ENCODE peak calls at places on chromosomes 11 and 22, in four cellular contexts. One of them, this sample, is unnamed.

GRCh38 chr11:8098879-8099278 is 17.9 kb downstream of the TUB start:
- DNase-seq in type B pancreatic cell: peak; percentile 22
- DNase-seq in Caco-2: no peak
- DNase-seq in cardiac fibroblast: no peak
- DNase-seq in this sample: no peak

GRCh38 chr11:9927670-9928069 is 263.8 kb downstream of the SWAP70 start:
- DNase-seq in type B pancreatic cell: no peak
- DNase-seq in Caco-2: no peak
- DNase-seq in cardiac fibroblast: no peak
- DNase-seq in this sample: no peak

GRCh38 chr11:2702771-2703486 is 3.1 kb upstream of the KCNQ1OT1 start:
- DNase-seq in type B pancreatic cell: no peak
- DNase-seq in Caco-2: no peak
- DNase-seq in cardiac fibroblast: no peak
- DNase-seq in this sample: no peak

GRCh38 chr22:42299586-42300285 is 29.3 kb upstream of the TCF20 start:
- DNase-seq in type B pancreatic cell: no peak
- DNase-seq in Caco-2: peak; percentile 67
- DNase-seq in cardiac fibroblast: no peak
- DNase-seq in this sample: peak; percentile 56

GRCh38 chr11:55714982-55715888 is 53.2 kb downstream of the OR4C6 start:
- DNase-seq in type B pancreatic cell: no peak
- DNase-seq in Caco-2: no peak
- DNase-seq in cardiac fibroblast: no peak
- DNase-seq in this sample: peak; percentile 30

GRCh38 chr22:41085842-41086241 is 6.5 kb upstream of the EP300 start:
- DNase-seq in type B pancreatic cell: no peak
- DNase-seq in Caco-2: no peak
- DNase-seq in cardiac fibroblast: no peak
- DNase-seq in this sample: no peak

GRCh38 chr22:45472426-45472825 is 30.3 kb upstream of the FBLN1 start:
- DNase-seq in type B pancreatic cell: no peak
- DNase-seq in Caco-2: no peak
- DNase-seq in cardiac fibroblast: no peak
- DNase-seq in this sample: no peak

GRCh38 chr11:106763516-106763915 is 254.8 kb downstream of the GUCY1A2 start:
- DNase-seq in type B pancreatic cell: no peak
- DNase-seq in Caco-2: no peak
- DNase-seq in cardiac fibroblast: no peak
- DNase-seq in this sample: no peak

GRCh38 chr11:71252434-71252781 is at the start of gene SHANK2:
- DNase-seq in type B pancreatic cell: no peak
- DNase-seq in Caco-2: peak; percentile 76
- DNase-seq in cardiac fibroblast: no peak
- DNase-seq in this sample: no peak

GRCh38 chr11:79480864-79481263 is 40.0 kb upstream of the TENM4 start:
- DNase-seq in type B pancreatic cell: no peak
- DNase-seq in Caco-2: no peak
- DNase-seq in cardiac fibroblast: no peak
- DNase-seq in this sample: no peak
- TF ChIP-seq CTCF in type B pancreatic cell: no peak
- TF ChIP-seq CTCF in Caco-2: no peak
- TF ChIP-seq CTCF in cardiac fibroblast: no peak
- TF ChIP-seq CTCF in this sample: no peak

DNA sequence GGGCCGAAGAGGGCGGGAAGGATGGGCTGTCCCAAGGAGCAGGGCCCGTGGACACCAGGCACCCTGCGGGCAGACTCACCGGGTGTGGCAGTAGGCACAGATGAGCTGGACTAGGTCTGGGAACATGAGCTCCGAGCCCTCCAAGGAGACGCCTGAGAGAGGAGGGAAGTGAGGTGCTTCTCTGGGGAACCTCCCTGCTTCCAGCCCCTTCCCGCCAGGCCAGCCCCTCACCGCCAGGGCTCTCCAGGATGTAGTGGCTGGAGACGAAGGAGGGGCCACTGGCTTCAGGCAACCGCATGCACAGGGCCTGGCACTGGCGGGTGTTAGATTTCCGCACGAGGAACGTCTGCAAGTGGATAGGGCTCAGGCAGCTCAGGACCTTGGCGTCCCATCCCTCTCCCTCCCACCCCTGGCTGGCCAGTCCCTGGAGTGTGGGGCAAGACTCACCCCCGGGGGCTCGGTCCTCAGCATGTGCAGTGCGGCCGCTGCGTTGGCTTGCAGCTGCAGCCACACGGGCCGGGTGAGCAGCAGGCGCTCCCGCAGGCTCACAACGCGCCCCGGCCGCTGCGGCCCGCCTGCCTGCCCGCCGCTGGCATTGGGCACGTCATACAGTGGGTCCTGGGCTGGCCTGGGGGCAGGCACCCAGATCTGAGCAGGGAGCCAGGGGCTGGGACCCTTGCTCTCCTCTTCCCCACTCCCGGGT is 552 bp downstream of the RIN1 start:
- DNase-seq in type B pancreatic cell: no peak
- DNase-seq in Caco-2: no peak
- DNase-seq in cardiac fibroblast: peak; percentile 66
- DNase-seq in this sample: peak; percentile 24
- TF ChIP-seq CTCF in type B pancreatic cell: no peak
- TF ChIP-seq CTCF in Caco-2: no peak
- TF ChIP-seq CTCF in cardiac fibroblast: peak; percentile 5
- TF ChIP-seq CTCF in this sample: no peak

GRCh38 chr11:62337682-62338181 is 484 bp downstream of the ASRGL1 start:
- DNase-seq in type B pancreatic cell: peak; percentile 70
- DNase-seq in Caco-2: peak; percentile 45
- DNase-seq in cardiac fibroblast: peak; percentile 3
- DNase-seq in this sample: peak; percentile 11

GRCh38 chr11:62333768-62334167 is 3.5 kb upstream of the ASRGL1 start:
- DNase-seq in type B pancreatic cell: no peak
- DNase-seq in Caco-2: no peak
- DNase-seq in cardiac fibroblast: no peak
- DNase-seq in this sample: no peak

GRCh38 chr11:62338218-62338617 is 970 bp downstream of the ASRGL1 start:
- DNase-seq in type B pancreatic cell: no peak
- DNase-seq in Caco-2: no peak
- DNase-seq in cardiac fibroblast: no peak
- DNase-seq in this sample: no peak

GRCh38 chr11:62340269-62340901 is 3.1 kb downstream of the ASRGL1 start:
- DNase-seq in type B pancreatic cell: no peak
- DNase-seq in Caco-2: peak; percentile 67
- DNase-seq in cardiac fibroblast: peak; percentile 68
- DNase-seq in this sample: peak; percentile 80

DNA sequence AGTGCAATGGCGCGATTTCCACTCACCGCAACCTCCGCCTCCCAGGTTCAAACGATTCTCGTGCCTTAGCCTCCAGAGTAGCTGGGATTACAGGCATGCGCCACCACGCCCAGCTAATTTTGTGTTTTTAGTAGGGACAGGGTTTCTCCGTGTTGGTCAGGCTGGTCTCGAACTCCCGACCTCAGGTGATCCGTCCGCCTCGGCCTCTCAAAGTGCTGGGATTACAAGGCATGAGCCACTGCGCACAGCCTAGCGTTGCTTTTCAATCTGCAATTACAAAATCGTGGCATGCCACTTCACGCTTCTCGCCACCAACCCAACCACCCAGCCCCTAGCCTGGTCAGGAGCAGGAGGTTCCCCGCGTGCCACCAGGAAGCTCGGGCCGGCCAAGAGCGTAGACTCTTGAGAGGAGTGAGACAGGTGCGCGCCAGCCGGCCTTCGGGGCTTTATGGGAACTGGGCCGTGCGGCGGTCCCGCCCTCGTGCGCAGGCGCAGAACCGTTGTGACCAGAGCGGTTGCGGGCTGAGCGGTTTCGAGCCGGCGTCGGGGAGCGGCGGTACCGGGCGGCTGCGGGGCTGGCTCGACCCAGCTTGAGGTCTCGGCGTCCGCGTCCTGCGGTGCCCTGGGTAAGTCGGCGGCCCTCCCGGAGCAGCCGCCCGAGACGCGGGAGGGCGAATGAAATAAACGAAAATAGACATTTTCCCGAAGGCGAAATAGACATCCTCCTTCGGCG is at the start of gene ASRGL1:
- DNase-seq in type B pancreatic cell: peak; percentile 79
- DNase-seq in Caco-2: peak; percentile 92
- DNase-seq in cardiac fibroblast: peak; percentile 55
- DNase-seq in this sample: peak; percentile 80
- TF ChIP-seq CTCF in type B pancreatic cell: no peak
- TF ChIP-seq CTCF in Caco-2: no peak
- TF ChIP-seq CTCF in cardiac fibroblast: no peak
- TF ChIP-seq CTCF in this sample: no peak

DNA sequence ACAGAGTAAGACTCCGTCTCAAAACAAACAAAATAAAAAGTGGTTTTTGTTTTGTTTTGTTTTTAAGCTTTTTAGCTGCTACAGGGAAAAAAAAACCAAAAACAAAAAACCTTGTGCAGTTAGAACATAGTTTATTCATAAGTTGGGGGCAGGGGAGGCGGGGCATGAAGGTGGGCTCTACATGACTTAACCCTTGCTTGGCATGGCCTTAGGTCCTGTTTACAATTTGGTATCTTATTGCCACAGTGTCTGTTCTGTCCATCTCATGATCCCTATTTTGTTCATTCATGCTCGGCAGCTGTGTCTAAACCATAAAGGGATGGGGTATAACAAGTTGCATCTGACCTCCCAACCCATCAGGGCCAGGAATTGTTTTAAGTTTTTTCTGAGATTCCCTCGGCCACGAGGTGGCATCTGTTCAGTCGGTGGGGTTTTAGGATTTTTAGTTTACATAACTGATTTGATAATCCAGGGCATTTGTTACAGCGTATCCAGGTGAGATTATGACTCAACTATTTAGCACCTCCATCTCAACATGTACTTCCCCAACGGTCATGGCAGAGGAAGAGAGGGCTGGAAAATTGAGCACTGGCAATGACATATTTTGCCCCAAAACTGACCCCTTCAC is 6.9 kb downstream of the AP5B1 start:
- DNase-seq in type B pancreatic cell: peak; percentile 20
- DNase-seq in Caco-2: no peak
- DNase-seq in cardiac fibroblast: no peak
- DNase-seq in this sample: no peak
- TF ChIP-seq CTCF in type B pancreatic cell: no peak
- TF ChIP-seq CTCF in Caco-2: no peak
- TF ChIP-seq CTCF in cardiac fibroblast: no peak
- TF ChIP-seq CTCF in this sample: no peak

This sample was measured in activated CD8-positive, alpha-beta T cell treated with anti-CD3 and anti-CD28 coated beads for 36 hours.